ENCODE peak calls at places on chromosome 1, in nine cellular contexts. U is LoVo; Y is NCI-H345; O is stimulated activated CD4-positive, alpha-beta T cell treated with anti-CD3 and anti-CD28 coated beads, Interleukin-4, amount 100 ng/mL, for 1 hour; D is activated T-helper 9 cell treated with anti-CD3 and anti-CD28 coated beads, Interleukin-2, amount 50 U/mL, for 16 hours; T is Calu3; R is choroid plexus epithelial cell; J is NCI-H446 treated with DMSO at 0.1 percent for 48 hours; V is astrocyte of the spinal cord. S is an unnamed sample.

GRCh38 chr1:85214654-85215053 is 13.8 kb upstream of the SYDE2 start:
- DNase-seq in U (no peak), Y (no peak), O (no peak), D (no peak), T (no peak), R (no peak), J (no peak), V (no peak), S (no peak)

GRCh38 chr1:211525101-211525676 is 33.2 kb upstream of the RD3 start:
- DNase-seq in U (no peak), Y (no peak), O (no peak), D (no peak), T (no peak), R (no peak), J (no peak), V (no peak), S (no peak)

GRCh38 chr1:180157108-180157507 is 2.4 kb downstream of the QSOX1 start:
- DNase-seq in U (no peak), Y (peak), O (no peak), D (no peak), T (no peak), R (peak), J (no peak), V (peak), S (no peak)

GRCh38 chr1:113135460-113135859 is 62.5 kb downstream of the LRIG2 start:
- DNase-seq in U (no peak), Y (no peak), O (no peak), D (no peak), T (no peak), R (no peak), J (no peak), V (no peak), S (no peak)

GRCh38 chr1:230067871-230068814 is 1.1 kb downstream of the GALNT2 start:
- DNase-seq in U (no peak), Y (no peak), O (peak), D (no peak), T (peak), R (peak), J (no peak), V (no peak), S (peak)

GRCh38 chr1:53127546-53127945 is 14.9 kb downstream of the SLC1A7 start:
- DNase-seq in U (no peak), Y (no peak), O (no peak), D (no peak), T (no peak), R (peak), J (no peak), V (no peak), S (no peak)

GRCh38 chr1:68758666-68759209 is 261.9 kb upstream of the DEPDC1 start:
- DNase-seq in U (no peak), Y (no peak), O (no peak), D (no peak), T (peak), R (no peak), J (no peak), V (no peak), S (no peak)

GRCh38 chr1:107076846-107077245 is 20.4 kb downstream of the PRMT6 start:
- DNase-seq in U (peak), Y (no peak), O (no peak), D (no peak), T (peak), R (peak), J (no peak), V (peak), S (no peak)

GRCh38 chr1:6464514-6464836 is 1.5 kb downstream of the TNFRSF25 start:
- DNase-seq in U (no peak), Y (no peak), O (peak), D (peak), T (no peak), R (no peak), J (no peak), V (no peak), S (no peak)

GRCh38 chr1:234986750-234987414 is 141.8 kb downstream of the TOMM20 start:
- DNase-seq in U (no peak), Y (no peak), O (no peak), D (no peak), T (no peak), R (peak), J (no peak), V (peak), S (peak)

GRCh38 chr1:2098839-2099785 is 48.9 kb downstream of the PRKCZ start:
- DNase-seq in U (no peak), Y (no peak), O (no peak), D (no peak), T (no peak), R (no peak), J (no peak), V (no peak), S (no peak)

GRCh38 chr1:155134322-155134721 is 1.3 kb upstream of the SLC50A1 start:
- DNase-seq in U (no peak), Y (no peak), O (no peak), D (no peak), T (no peak), R (no peak), J (no peak), V (no peak), S (no peak)

GRCh38 chr1:218939095-218939494 is 234.6 kb upstream of the LYPLAL1 start:
- DNase-seq in U (peak), Y (no peak), O (no peak), D (no peak), T (no peak), R (peak), J (no peak), V (peak), S (no peak)

GRCh38 chr1:59669752-59670312 is 144.9 kb upstream of the HOOK1 start:
- DNase-seq in U (no peak), Y (no peak), O (no peak), D (no peak), T (no peak), R (peak), J (no peak), V (peak), S (no peak)

GRCh38 chr1:227907439-227908015 is 40.2 kb downstream of the WNT9A start:
- DNase-seq in U (no peak), Y (no peak), O (no peak), D (no peak), T (no peak), R (no peak), J (no peak), V (no peak), S (no peak)

GRCh38 chr1:29575277-29575676 is 339.0 kb downstream of the PTPRU start:
- DNase-seq in U (no peak), Y (no peak), O (no peak), D (no peak), T (no peak), R (no peak), J (no peak), V (no peak), S (no peak)

GRCh38 chr1:15411593-15412487 is 2.2 kb downstream of the EFHD2 start:
- DNase-seq in U (no peak), Y (no peak), O (peak), D (peak), T (no peak), R (peak), J (no peak), V (no peak), S (no peak)